ENCODE peak calls at places on chromosomes 12 and 14, in six cellular contexts. One of them, this sample, is unnamed.
A peak's percentile ranks its signal among the peaks of the same experiment; 100 is the strongest.

GRCh38 chr12:96400631-96401060 is 407 bp upstream of the CDK17 start:
- DNase-seq in effector CD4-positive, alpha-beta T cell: no peak
- DNase-seq in fibroblast of pulmonary artery: peak; percentile 61
- DNase-seq in NCI-H1092: no peak
- DNase-seq in A549: no peak
- DNase-seq in fibroblast of lung: peak; percentile 30
- DNase-seq in this sample: no peak

GRCh38 chr14:77988096-77988870 is 181.9 kb upstream of the NRXN3 start:
- DNase-seq in fibroblast of pulmonary artery: no peak
- DNase-seq in A549: no peak
- DNase-seq in effector CD4-positive, alpha-beta T cell: no peak
- DNase-seq in NCI-H1092: no peak
- DNase-seq in fibroblast of lung: peak; percentile 62
- DNase-seq in this sample: no peak

GRCh38 chr12:77189463-77189862 is 124.1 kb upstream of the E2F7 start:
- DNase-seq in fibroblast of pulmonary artery: peak; percentile 39
- DNase-seq in fibroblast of lung: peak; percentile 92
- DNase-seq in A549: no peak
- DNase-seq in NCI-H1092: no peak
- DNase-seq in effector CD4-positive, alpha-beta T cell: no peak
- DNase-seq in this sample: peak; percentile 76

GRCh38 chr12:100826323-100826722 is 31.7 kb downstream of the ANO4 start:
- DNase-seq in NCI-H1092: no peak
- DNase-seq in fibroblast of pulmonary artery: peak; percentile 73
- DNase-seq in A549: peak; percentile 8
- DNase-seq in fibroblast of lung: peak; percentile 55
- DNase-seq in effector CD4-positive, alpha-beta T cell: no peak
- DNase-seq in this sample: no peak

GRCh38 chr12:60100150-60100549 is 504.3 kb downstream of the SLC16A7 start:
- DNase-seq in A549: no peak
- DNase-seq in fibroblast of pulmonary artery: no peak
- DNase-seq in NCI-H1092: no peak
- DNase-seq in effector CD4-positive, alpha-beta T cell: no peak
- DNase-seq in fibroblast of lung: peak; percentile 15
- DNase-seq in this sample: no peak

GRCh38 chr12:111443586-111443985 is 37.9 kb downstream of the SH2B3 start:
- DNase-seq in fibroblast of lung: peak; percentile 55
- DNase-seq in A549: no peak
- DNase-seq in NCI-H1092: no peak
- DNase-seq in effector CD4-positive, alpha-beta T cell: no peak
- DNase-seq in fibroblast of pulmonary artery: peak; percentile 42
- DNase-seq in this sample: no peak

GRCh38 chr12:92844147-92844763 is 84.8 kb downstream of the EEA1 start:
- DNase-seq in A549: no peak
- DNase-seq in effector CD4-positive, alpha-beta T cell: no peak
- DNase-seq in fibroblast of lung: no peak
- DNase-seq in fibroblast of pulmonary artery: no peak
- DNase-seq in NCI-H1092: no peak
- DNase-seq in this sample: peak; percentile 61

GRCh38 chr14:34604990-34605389 is 25.0 kb downstream of the SNX6 start:
- DNase-seq in A549: peak; percentile 56
- DNase-seq in fibroblast of lung: peak; percentile 39
- DNase-seq in effector CD4-positive, alpha-beta T cell: no peak
- DNase-seq in fibroblast of pulmonary artery: peak; percentile 62
- DNase-seq in NCI-H1092: no peak
- DNase-seq in this sample: no peak

GRCh38 chr12:110768960-110769359 is 26.3 kb upstream of the PPP1CC start:
- DNase-seq in A549: no peak
- DNase-seq in fibroblast of pulmonary artery: no peak
- DNase-seq in effector CD4-positive, alpha-beta T cell: no peak
- DNase-seq in fibroblast of lung: no peak
- DNase-seq in NCI-H1092: no peak
- DNase-seq in this sample: no peak

GRCh38 chr14:56490379-56490778 is 89.2 kb upstream of the TMEM260 start:
- DNase-seq in effector CD4-positive, alpha-beta T cell: no peak
- DNase-seq in fibroblast of lung: peak; percentile 24
- DNase-seq in fibroblast of pulmonary artery: peak; percentile 57
- DNase-seq in A549: no peak
- DNase-seq in NCI-H1092: peak; percentile 30
- DNase-seq in this sample: peak; percentile 23

GRCh38 chr12:20695232-20695631 is at the start of gene SLCO1C1:
- DNase-seq in fibroblast of lung: no peak
- DNase-seq in NCI-H1092: no peak
- DNase-seq in effector CD4-positive, alpha-beta T cell: no peak
- DNase-seq in A549: no peak
- DNase-seq in fibroblast of pulmonary artery: no peak
- DNase-seq in this sample: no peak

GRCh38 chr12:22529281-22530060 is 14.9 kb downstream of the C2CD5 start:
- DNase-seq in effector CD4-positive, alpha-beta T cell: no peak
- DNase-seq in NCI-H1092: no peak
- DNase-seq in fibroblast of lung: peak; percentile 49
- DNase-seq in A549: peak; percentile 19
- DNase-seq in fibroblast of pulmonary artery: peak; percentile 38
- DNase-seq in this sample: no peak

GRCh38 chr14:104512061-104512460 is 67.5 kb upstream of the C14orf180 start:
- DNase-seq in A549: no peak
- DNase-seq in fibroblast of lung: no peak
- DNase-seq in effector CD4-positive, alpha-beta T cell: no peak
- DNase-seq in fibroblast of pulmonary artery: no peak
- DNase-seq in NCI-H1092: no peak
- DNase-seq in this sample: no peak

GRCh38 chr12:75550401-75550851 is 39.0 kb upstream of the KRR1 start:
- DNase-seq in A549: no peak
- DNase-seq in effector CD4-positive, alpha-beta T cell: no peak
- DNase-seq in fibroblast of lung: peak; percentile 76
- DNase-seq in NCI-H1092: no peak
- DNase-seq in fibroblast of pulmonary artery: peak; percentile 39
- DNase-seq in this sample: no peak

GRCh38 chr12:104694711-104695110 is 238.0 kb downstream of the CHST11 start:
- DNase-seq in fibroblast of pulmonary artery: no peak
- DNase-seq in effector CD4-positive, alpha-beta T cell: no peak
- DNase-seq in NCI-H1092: no peak
- DNase-seq in A549: no peak
- DNase-seq in fibroblast of lung: peak; percentile 33
- DNase-seq in this sample: no peak

GRCh38 chr12:109762673-109763191 is 49.1 kb downstream of the FAM222A start:
- DNase-seq in NCI-H1092: no peak
- DNase-seq in fibroblast of pulmonary artery: no peak
- DNase-seq in effector CD4-positive, alpha-beta T cell: no peak
- DNase-seq in A549: no peak
- DNase-seq in fibroblast of lung: no peak
- DNase-seq in this sample: no peak

GRCh38 chr14:37864861-37865718 is 269.7 kb downstream of the TTC6 start:
- DNase-seq in effector CD4-positive, alpha-beta T cell: no peak
- DNase-seq in fibroblast of lung: peak; percentile 51
- DNase-seq in fibroblast of pulmonary artery: peak; percentile 3
- DNase-seq in A549: no peak
- DNase-seq in NCI-H1092: no peak
- DNase-seq in this sample: peak; percentile 18

GRCh38 chr12:15538881-15539280 is 216.6 kb downstream of the PTPRO start:
- DNase-seq in fibroblast of pulmonary artery: no peak
- DNase-seq in effector CD4-positive, alpha-beta T cell: no peak
- DNase-seq in fibroblast of lung: no peak
- DNase-seq in A549: no peak
- DNase-seq in NCI-H1092: no peak
- DNase-seq in this sample: no peak

GRCh38 chr14:96304956-96305355 is 48.9 kb downstream of the BDKRB1 start:
- DNase-seq in A549: no peak
- DNase-seq in fibroblast of lung: no peak
- DNase-seq in effector CD4-positive, alpha-beta T cell: no peak
- DNase-seq in NCI-H1092: no peak
- DNase-seq in fibroblast of pulmonary artery: no peak
- DNase-seq in this sample: no peak

GRCh38 chr12:7157391-7157790 is 27.2 kb downstream of the CLSTN3 start:
- DNase-seq in fibroblast of lung: no peak
- DNase-seq in fibroblast of pulmonary artery: no peak
- DNase-seq in NCI-H1092: no peak
- DNase-seq in A549: no peak
- DNase-seq in effector CD4-positive, alpha-beta T cell: no peak
- DNase-seq in this sample: no peak

GRCh38 chr12:115999582-115999981 is 277.9 kb downstream of the MED13L start:
- DNase-seq in NCI-H1092: no peak
- DNase-seq in effector CD4-positive, alpha-beta T cell: no peak
- DNase-seq in fibroblast of pulmonary artery: no peak
- DNase-seq in A549: no peak
- DNase-seq in fibroblast of lung: no peak
- DNase-seq in this sample: no peak

GRCh38 chr12:1806301-1807106 is 13.9 kb upstream of the LRTM2 start:
- DNase-seq in A549: no peak
- DNase-seq in effector CD4-positive, alpha-beta T cell: no peak
- DNase-seq in NCI-H1092: no peak
- DNase-seq in fibroblast of pulmonary artery: no peak
- DNase-seq in fibroblast of lung: peak; percentile 51
- DNase-seq in this sample: no peak

GRCh38 chr14:67251573-67252226 is 10.5 kb downstream of the PALS1 start:
- DNase-seq in fibroblast of lung: peak; percentile 84
- DNase-seq in NCI-H1092: no peak
- DNase-seq in fibroblast of pulmonary artery: peak; percentile 66
- DNase-seq in A549: no peak
- DNase-seq in effector CD4-positive, alpha-beta T cell: no peak
- DNase-seq in this sample: no peak

GRCh38 chr12:122190842-122191668 is 8.1 kb downstream of the LRRC43 start:
- DNase-seq in NCI-H1092: peak; percentile 19
- DNase-seq in fibroblast of pulmonary artery: peak; percentile 73
- DNase-seq in A549: peak; percentile 93
- DNase-seq in effector CD4-positive, alpha-beta T cell: peak; percentile 31
- DNase-seq in fibroblast of lung: peak; percentile 40
- DNase-seq in this sample: peak; percentile 18

GRCh38 chr14:22003471-22003870 is 329.9 kb upstream of the OR4E1 start:
- DNase-seq in fibroblast of pulmonary artery: no peak
- DNase-seq in A549: no peak
- DNase-seq in NCI-H1092: no peak
- DNase-seq in effector CD4-positive, alpha-beta T cell: no peak
- DNase-seq in fibroblast of lung: no peak
- DNase-seq in this sample: no peak

This sample was measured in fibroblast of the conjunctiva.